ENCODE peak calls at places on chromosomes 11 and 22, in five cellular contexts. Q, N, P, D and U are unnamed samples.

GRCh38 chr11:18457435-18457834 is 1.8 kb downstream of the LDHAL6A start:
- DNase-seq in Q (no peak), N (no peak), P (no peak), D (no peak), U (no peak)

GRCh38 chr11:44955019-44955738 is 4.5 kb upstream of the TP53I11 start:
- DNase-seq in Q (no peak), N (no peak), P (peak), D (peak), U (peak)

GRCh38 chr22:27906241-27906640 is 12.8 kb downstream of the PITPNB start:
- DNase-seq in Q (no peak), N (no peak), P (no peak), D (no peak), U (no peak)

GRCh38 chr11:93905384-93905783 is 55.0 kb upstream of the VSTM5 start:
- DNase-seq in Q (no peak), N (no peak), P (peak), D (no peak), U (peak)

GRCh38 chr11:85854557-85855340 is 434 bp upstream of the CCDC83 start:
- DNase-seq in Q (peak), N (peak), P (peak), D (peak), U (peak)

GRCh38 chr22:35552186-35552842 is 11.7 kb downstream of the RASD2 start:
- DNase-seq in Q (peak), N (peak), P (peak), D (no peak), U (no peak)

GRCh38 chr22:48718818-48719500 is 1108.7 kb downstream of the BRD1 start:
- DNase-seq in Q (no peak), N (no peak), P (no peak), D (peak), U (no peak)

GRCh38 chr11:35362571-35362980 is 56.8 kb downstream of the SLC1A2 start:
- DNase-seq in Q (no peak), N (no peak), P (peak), D (no peak), U (no peak)

GRCh38 chr22:20865331-20865730 is 6.5 kb downstream of the SNAP29 start:
- DNase-seq in Q (no peak), N (no peak), P (no peak), D (no peak), U (no peak)